ENCODE peak calls at places on chromosomes 7 and 10, in six cellular contexts. One of them, this sample, is unnamed.
A peak's percentile ranks its signal among the peaks of the same experiment; 100 is the strongest.

GRCh38 chr10:75399461-75400162 is 2.0 kb downstream of the ZNF503 start:
- DNase-seq in prostate gland: peak; percentile 86
- DNase-seq in adrenal gland: peak; percentile 86
- DNase-seq in tibial nerve: peak; percentile 77
- DNase-seq in heart left ventricle: peak; percentile 92
- DNase-seq in upper lobe of left lung: peak; percentile 87
- DNase-seq in this sample: peak; percentile 82

GRCh38 chr10:4353964-4354363 is 472.0 kb upstream of the AKR1E2 start:
- DNase-seq in prostate gland: no peak
- DNase-seq in adrenal gland: no peak
- DNase-seq in tibial nerve: no peak
- DNase-seq in heart left ventricle: no peak
- DNase-seq in upper lobe of left lung: no peak
- DNase-seq in this sample: no peak

GRCh38 chr10:4780782-4781181 is 45.2 kb upstream of the AKR1E2 start:
- DNase-seq in prostate gland: no peak
- DNase-seq in adrenal gland: no peak
- DNase-seq in tibial nerve: no peak
- DNase-seq in heart left ventricle: no peak
- DNase-seq in upper lobe of left lung: no peak
- DNase-seq in this sample: no peak

GRCh38 chr10:89238956-89239713 is 12.4 kb downstream of the LIPA start:
- DNase-seq in prostate gland: no peak
- DNase-seq in adrenal gland: no peak
- DNase-seq in tibial nerve: no peak
- DNase-seq in heart left ventricle: no peak
- DNase-seq in upper lobe of left lung: no peak
- DNase-seq in this sample: no peak

GRCh38 chr7:157661611-157661975 is 324.8 kb downstream of the DNAJB6 start:
- DNase-seq in prostate gland: no peak
- DNase-seq in adrenal gland: no peak
- DNase-seq in tibial nerve: no peak
- DNase-seq in heart left ventricle: no peak
- DNase-seq in upper lobe of left lung: no peak
- DNase-seq in this sample: no peak

GRCh38 chr10:122648599-122649428 is 50.8 kb downstream of the C10orf120 start:
- DNase-seq in prostate gland: peak; percentile 54
- DNase-seq in adrenal gland: peak; percentile 51
- DNase-seq in tibial nerve: no peak
- DNase-seq in heart left ventricle: no peak
- DNase-seq in upper lobe of left lung: peak; percentile 60
- DNase-seq in this sample: no peak

GRCh38 chr10:63744060-63744941 is 223.1 kb downstream of the REEP3 start:
- DNase-seq in prostate gland: no peak
- DNase-seq in adrenal gland: no peak
- DNase-seq in tibial nerve: no peak
- DNase-seq in heart left ventricle: no peak
- DNase-seq in upper lobe of left lung: no peak
- DNase-seq in this sample: no peak

GRCh38 chr10:90064295-90064694 is 362.9 kb downstream of the KIF20B start:
- DNase-seq in prostate gland: no peak
- DNase-seq in adrenal gland: no peak
- DNase-seq in tibial nerve: no peak
- DNase-seq in heart left ventricle: no peak
- DNase-seq in upper lobe of left lung: no peak
- DNase-seq in this sample: no peak

GRCh38 chr10:86261933-86262665 is 104.5 kb downstream of the GRID1 start:
- DNase-seq in prostate gland: peak; percentile 12
- DNase-seq in adrenal gland: peak; percentile 21
- DNase-seq in tibial nerve: no peak
- DNase-seq in heart left ventricle: no peak
- DNase-seq in upper lobe of left lung: peak; percentile 44
- DNase-seq in this sample: no peak

GRCh38 chr7:23298141-23298851 is 843 bp upstream of the MALSU1 start:
- DNase-seq in prostate gland: no peak
- DNase-seq in adrenal gland: no peak
- DNase-seq in tibial nerve: no peak
- DNase-seq in heart left ventricle: no peak
- DNase-seq in upper lobe of left lung: no peak
- DNase-seq in this sample: peak; percentile 66

GRCh38 chr7:75019800-75020199 is 53.8 kb downstream of the RCC1L start:
- DNase-seq in prostate gland: no peak
- DNase-seq in adrenal gland: no peak
- DNase-seq in tibial nerve: no peak
- DNase-seq in heart left ventricle: no peak
- DNase-seq in upper lobe of left lung: no peak
- DNase-seq in this sample: no peak

GRCh38 chr10:114367676-114368391 is 36.5 kb downstream of the AFAP1L2 start:
- DNase-seq in prostate gland: peak; percentile 61
- DNase-seq in adrenal gland: no peak
- DNase-seq in tibial nerve: no peak
- DNase-seq in heart left ventricle: no peak
- DNase-seq in upper lobe of left lung: no peak
- DNase-seq in this sample: no peak

GRCh38 chr7:18583305-18583704 is 87.8 kb downstream of the HDAC9 start:
- DNase-seq in prostate gland: no peak
- DNase-seq in adrenal gland: no peak
- DNase-seq in tibial nerve: no peak
- DNase-seq in heart left ventricle: no peak
- DNase-seq in upper lobe of left lung: no peak
- DNase-seq in this sample: no peak

GRCh38 chr10:33331020-33331557 is 3.4 kb downstream of the NRP1 start:
- DNase-seq in prostate gland: no peak
- DNase-seq in adrenal gland: no peak
- DNase-seq in tibial nerve: no peak
- DNase-seq in heart left ventricle: no peak
- DNase-seq in upper lobe of left lung: no peak
- DNase-seq in this sample: no peak

GRCh38 chr7:152435384-152436278 is at the start of gene KMT2C:
- DNase-seq in prostate gland: peak; percentile 55
- DNase-seq in adrenal gland: peak; percentile 64
- DNase-seq in tibial nerve: peak; percentile 28
- DNase-seq in heart left ventricle: peak; percentile 81
- DNase-seq in upper lobe of left lung: peak; percentile 68
- DNase-seq in this sample: peak; percentile 42

GRCh38 chr7:36115448-36116321 is 37.4 kb upstream of the EEPD1 start:
- DNase-seq in prostate gland: no peak
- DNase-seq in adrenal gland: peak; percentile 92
- DNase-seq in tibial nerve: no peak
- DNase-seq in heart left ventricle: peak; percentile 85
- DNase-seq in upper lobe of left lung: peak; percentile 71
- DNase-seq in this sample: no peak

GRCh38 chr10:100359529-100360150 is 12.6 kb downstream of the SCD start:
- DNase-seq in prostate gland: no peak
- DNase-seq in adrenal gland: no peak
- DNase-seq in tibial nerve: no peak
- DNase-seq in heart left ventricle: no peak
- DNase-seq in upper lobe of left lung: no peak
- DNase-seq in this sample: no peak

GRCh38 chr7:101232141-101232821 is 5.3 kb downstream of the CLDN15 start:
- DNase-seq in prostate gland: peak; percentile 59
- DNase-seq in adrenal gland: no peak
- DNase-seq in tibial nerve: no peak
- DNase-seq in heart left ventricle: no peak
- DNase-seq in upper lobe of left lung: peak; percentile 73
- DNase-seq in this sample: no peak

GRCh38 chr10:124206616-124207015 is 113.2 kb upstream of the CHST15 start:
- DNase-seq in prostate gland: no peak
- DNase-seq in adrenal gland: no peak
- DNase-seq in tibial nerve: no peak
- DNase-seq in heart left ventricle: no peak
- DNase-seq in upper lobe of left lung: no peak
- DNase-seq in this sample: no peak

DNA sequence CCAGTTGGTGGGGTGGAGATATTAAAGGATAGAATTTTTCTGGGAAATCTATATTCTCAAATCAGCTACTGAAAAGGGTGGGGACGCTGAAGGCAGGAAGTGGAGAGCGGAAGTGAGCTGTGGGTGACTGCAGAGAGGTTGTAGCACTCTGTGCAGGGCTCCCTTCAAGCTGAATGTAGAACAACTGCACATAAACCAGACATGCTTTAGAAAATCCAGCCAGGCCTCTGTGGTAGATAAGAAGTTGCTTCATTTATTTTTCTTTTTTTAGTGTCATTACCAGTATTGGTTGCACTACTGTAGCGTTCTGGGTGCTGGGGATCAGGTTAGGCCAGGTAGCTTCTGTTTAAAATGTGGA is 127.8 kb downstream of the CELF2 start:
- DNase-seq in prostate gland: no peak
- DNase-seq in adrenal gland: no peak
- DNase-seq in tibial nerve: no peak
- DNase-seq in heart left ventricle: peak; percentile 58
- DNase-seq in upper lobe of left lung: peak; percentile 71
- DNase-seq in this sample: no peak
- H3K4me3 ChIP-seq in prostate gland: no peak overlapping the region
- H3K4me3 ChIP-seq in adrenal gland: no peak overlapping the region
- H3K4me3 ChIP-seq in tibial nerve: no peak overlapping the region
- H3K4me3 ChIP-seq in heart left ventricle: no peak overlapping the region
- H3K4me3 ChIP-seq in upper lobe of left lung: no peak overlapping the region
- H3K4me3 ChIP-seq in this sample: no peak overlapping the region

DNA sequence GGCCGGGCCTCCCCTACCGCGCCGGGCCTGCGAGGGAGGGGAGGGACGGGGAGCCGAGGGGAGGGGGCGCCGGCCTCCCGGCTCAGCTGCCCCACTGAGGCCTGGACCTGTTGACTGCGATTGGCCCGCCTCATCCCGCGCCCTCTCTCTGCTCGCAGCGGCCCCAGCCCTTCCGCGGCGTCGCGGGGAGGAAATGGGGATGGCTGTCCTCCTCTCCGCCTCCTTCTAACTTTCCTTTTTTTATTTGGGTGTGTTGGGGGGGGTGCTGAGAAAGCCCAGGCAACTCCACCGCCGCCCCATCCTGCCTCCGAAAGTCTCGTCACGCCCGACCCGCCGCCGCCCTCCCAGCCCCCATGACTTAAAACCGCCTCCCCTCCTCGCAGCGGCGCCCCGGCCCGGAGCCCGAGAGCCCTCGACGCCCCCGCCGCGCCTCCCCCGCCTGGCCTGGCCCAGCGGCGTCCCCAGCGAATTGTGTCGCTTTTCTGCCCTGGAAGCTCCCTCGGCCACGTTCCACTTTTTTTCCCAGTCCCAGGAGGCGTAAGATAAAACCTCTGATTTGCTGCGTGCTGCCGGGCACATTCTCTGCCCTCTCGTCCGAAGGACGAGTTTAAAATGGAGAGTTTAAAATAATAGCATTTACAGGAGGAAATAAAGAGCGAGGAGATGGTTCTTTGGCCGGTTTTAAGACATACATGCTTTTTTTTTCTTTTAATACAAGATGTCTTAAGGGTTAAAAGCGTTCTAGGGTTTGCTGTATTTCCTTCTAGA is 886 bp upstream of the SKIDA1 start:
- DNase-seq in prostate gland: peak; percentile 75
- DNase-seq in adrenal gland: peak; percentile 86
- DNase-seq in tibial nerve: peak; percentile 60
- DNase-seq in heart left ventricle: peak; percentile 92
- DNase-seq in upper lobe of left lung: peak; percentile 66
- DNase-seq in this sample: peak; percentile 68
- TF ChIP-seq POLR2A in prostate gland: peak; percentile 28
- TF ChIP-seq POLR2A in adrenal gland: peak; percentile 77
- TF ChIP-seq POLR2A in tibial nerve: peak; percentile 51
- TF ChIP-seq POLR2A in heart left ventricle: no peak
- TF ChIP-seq POLR2A in upper lobe of left lung: no peak
- TF ChIP-seq POLR2A in this sample: peak; percentile 24

GRCh38 chr10:77636286-77636966 is 1.2 kb downstream of the KCNMA1 start:
- DNase-seq in prostate gland: no peak
- DNase-seq in adrenal gland: no peak
- DNase-seq in tibial nerve: no peak
- DNase-seq in heart left ventricle: no peak
- DNase-seq in upper lobe of left lung: no peak
- DNase-seq in this sample: no peak

GRCh38 chr10:77633376-77633775 is 4.2 kb downstream of the KCNMA1 start:
- DNase-seq in prostate gland: no peak
- DNase-seq in adrenal gland: no peak
- DNase-seq in tibial nerve: no peak
- DNase-seq in heart left ventricle: no peak
- DNase-seq in upper lobe of left lung: no peak
- DNase-seq in this sample: no peak

GRCh38 chr10:77636967-77637473 is 588 bp downstream of the KCNMA1 start:
- DNase-seq in prostate gland: no peak
- DNase-seq in adrenal gland: no peak
- DNase-seq in tibial nerve: no peak
- DNase-seq in heart left ventricle: no peak
- DNase-seq in upper lobe of left lung: no peak
- DNase-seq in this sample: no peak

GRCh38 chr10:77635402-77636227 is 2.0 kb downstream of the KCNMA1 start:
- DNase-seq in prostate gland: no peak
- DNase-seq in adrenal gland: no peak
- DNase-seq in tibial nerve: no peak
- DNase-seq in heart left ventricle: no peak
- DNase-seq in upper lobe of left lung: no peak
- DNase-seq in this sample: no peak

DNA sequence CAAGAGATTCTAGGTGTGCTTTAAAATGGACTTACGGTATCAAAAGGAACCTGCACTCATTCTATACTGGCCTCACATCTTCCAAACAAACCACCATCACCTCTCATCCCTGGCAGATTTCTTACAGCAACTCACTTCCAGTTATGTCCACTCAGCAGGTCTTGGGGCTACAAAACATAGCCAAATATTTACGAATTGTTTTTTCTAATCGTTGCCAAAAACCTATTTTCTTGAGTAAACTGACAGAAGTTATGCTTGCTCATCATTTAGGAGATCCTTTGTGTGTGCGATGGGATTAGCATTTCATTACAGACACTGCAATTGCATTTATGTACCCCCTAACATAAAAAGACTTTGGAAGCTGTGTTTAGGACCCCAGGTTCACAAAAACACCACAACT is 2.7 kb downstream of the KCNMA1 start:
- DNase-seq in prostate gland: no peak
- DNase-seq in adrenal gland: no peak
- DNase-seq in tibial nerve: no peak
- DNase-seq in heart left ventricle: no peak
- DNase-seq in upper lobe of left lung: no peak
- DNase-seq in this sample: no peak
- H3K4me3 ChIP-seq in prostate gland: no peak overlapping the region
- H3K4me3 ChIP-seq in adrenal gland: no peak overlapping the region
- H3K4me3 ChIP-seq in tibial nerve: no peak overlapping the region
- H3K4me3 ChIP-seq in heart left ventricle: no peak overlapping the region
- H3K4me3 ChIP-seq in upper lobe of left lung: no peak overlapping the region
- H3K4me3 ChIP-seq in this sample: no peak overlapping the region

GRCh38 chr7:93945083-93945482 is 23.5 kb downstream of the GNG11 start:
- DNase-seq in prostate gland: no peak
- DNase-seq in adrenal gland: no peak
- DNase-seq in tibial nerve: no peak
- DNase-seq in heart left ventricle: no peak
- DNase-seq in upper lobe of left lung: no peak
- DNase-seq in this sample: no peak

GRCh38 chr7:93941956-93942355 is 20.4 kb downstream of the GNG11 start:
- DNase-seq in prostate gland: no peak
- DNase-seq in adrenal gland: no peak
- DNase-seq in tibial nerve: no peak
- DNase-seq in heart left ventricle: no peak
- DNase-seq in upper lobe of left lung: no peak
- DNase-seq in this sample: no peak

GRCh38 chr7:93943816-93944540 is 22.4 kb downstream of the GNG11 start:
- DNase-seq in prostate gland: no peak
- DNase-seq in adrenal gland: no peak
- DNase-seq in tibial nerve: no peak
- DNase-seq in heart left ventricle: no peak
- DNase-seq in upper lobe of left lung: no peak
- DNase-seq in this sample: no peak

GRCh38 chr7:93945756-93946540 is 24.4 kb downstream of the GNG11 start:
- DNase-seq in prostate gland: no peak
- DNase-seq in adrenal gland: no peak
- DNase-seq in tibial nerve: no peak
- DNase-seq in heart left ventricle: no peak
- DNase-seq in upper lobe of left lung: no peak
- DNase-seq in this sample: no peak

GRCh38 chr7:93944673-93945072 is 23.1 kb downstream of the GNG11 start:
- DNase-seq in prostate gland: no peak
- DNase-seq in adrenal gland: no peak
- DNase-seq in tibial nerve: no peak
- DNase-seq in heart left ventricle: no peak
- DNase-seq in upper lobe of left lung: no peak
- DNase-seq in this sample: no peak
- TF ChIP-seq POLR2A in prostate gland: no peak
- TF ChIP-seq POLR2A in adrenal gland: no peak
- TF ChIP-seq POLR2A in tibial nerve: no peak
- TF ChIP-seq POLR2A in heart left ventricle: no peak
- TF ChIP-seq POLR2A in upper lobe of left lung: no peak
- TF ChIP-seq POLR2A in this sample: no peak